ENCODE peak calls at places on chromosomes 13 and 19, in seven cellular contexts. J, G, I, P, A, Y and F are unnamed samples.

GRCh38 chr19:18915639-18916038 is 3.5 kb downstream of the COPE start:
- DNase-seq in J (no peak), G (no peak), I (no peak), P (peak; percentile 51), A (no peak), Y (no peak), F (no peak)

GRCh38 chr13:51339952-51340732 is 651 bp downstream of the SERPINE3 start:
- DNase-seq in J (no peak), G (no peak), I (no peak), P (no peak), A (no peak), Y (no peak), F (no peak)

GRCh38 chr13:101726681-101727080 is 274.2 kb downstream of the ITGBL1 start:
- DNase-seq in J (no peak), G (no peak), I (no peak), P (no peak), A (no peak), Y (no peak), F (no peak)

GRCh38 chr19:45917421-45918091 is 3.0 kb upstream of the NANOS2 start:
- DNase-seq in J (no peak), G (no peak), I (no peak), P (no peak), A (no peak), Y (no peak), F (no peak)

GRCh38 chr13:94058821-94059360 is 420.6 kb downstream of the DCT start:
- DNase-seq in J (no peak), G (no peak), I (no peak), P (no peak), A (no peak), Y (no peak), F (no peak)

GRCh38 chr19:38274734-38275133 is 10.4 kb downstream of the SPINT2 start:
- DNase-seq in J (no peak), G (no peak), I (no peak), P (no peak), A (no peak), Y (no peak), F (no peak)

GRCh38 chr13:113915786-113916329 is 52.0 kb upstream of the GAS6 start:
- DNase-seq in J (no peak), G (no peak), I (no peak), P (no peak), A (peak; percentile 52), Y (no peak), F (no peak)

GRCh38 chr13:91139232-91139631 is 208.3 kb upstream of the MIR17HG start:
- DNase-seq in J (no peak), G (no peak), I (no peak), P (no peak), A (no peak), Y (no peak), F (no peak)

GRCh38 chr13:106507560-106508274 is 27.7 kb downstream of the EFNB2 start:
- DNase-seq in J (peak; percentile 84), G (no peak), I (no peak), P (no peak), A (no peak), Y (no peak), F (no peak)

GRCh38 chr19:57027360-57027759 is 92.4 kb upstream of the USP29 start:
- DNase-seq in J (no peak), G (no peak), I (no peak), P (no peak), A (no peak), Y (no peak), F (no peak)

GRCh38 chr13:52707375-52707774 is 32.2 kb downstream of the CNMD start:
- DNase-seq in J (no peak), G (no peak), I (no peak), P (no peak), A (no peak), Y (no peak), F (no peak)

GRCh38 chr13:66074018-66074615 is 1156.0 kb downstream of the PCDH9 start:
- DNase-seq in J (no peak), G (no peak), I (no peak), P (no peak), A (no peak), Y (no peak), F (no peak)

GRCh38 chr19:18070181-18070580 is 16.6 kb downstream of the IL12RB1 start:
- DNase-seq in J (no peak), G (no peak), I (no peak), P (no peak), A (no peak), Y (no peak), F (no peak)

GRCh38 chr19:8360196-8360595 is 3.8 kb upstream of the ANGPTL4 start:
- DNase-seq in J (no peak), G (no peak), I (no peak), P (no peak), A (no peak), Y (no peak), F (no peak)

GRCh38 chr13:79625517-79625916 is 144.6 kb downstream of the NDFIP2 start:
- DNase-seq in J (no peak), G (no peak), I (no peak), P (no peak), A (no peak), Y (no peak), F (no peak)

GRCh38 chr13:46296465-46296822 is 84.7 kb downstream of the LRRC63 start:
- DNase-seq in J (no peak), G (no peak), I (no peak), P (no peak), A (no peak), Y (no peak), F (no peak)

GRCh38 chr13:20426766-20427448 is 98.8 kb downstream of the CRYL1 start:
- DNase-seq in J (peak; percentile 37), G (no peak), I (no peak), P (no peak), A (no peak), Y (no peak), F (no peak)

GRCh38 chr13:90633849-90634248 is 713.6 kb upstream of the MIR17HG start:
- DNase-seq in J (no peak), G (no peak), I (no peak), P (no peak), A (no peak), Y (no peak), F (no peak)

GRCh38 chr19:3398114-3398899 is 31.9 kb downstream of the NFIC start:
- DNase-seq in J (no peak), G (no peak), I (no peak), P (no peak), A (peak; percentile 89), Y (no peak), F (no peak)

GRCh38 chr19:32138416-32138815 is 207.0 kb upstream of the ZNF507 start:
- DNase-seq in J (no peak), G (no peak), I (no peak), P (no peak), A (no peak), Y (no peak), F (peak; percentile 18)

GRCh38 chr13:71864094-71864980 is 2.7 kb downstream of the DACH1 start:
- DNase-seq in J (no peak), G (no peak), I (peak; percentile 56), P (peak; percentile 5), A (peak; percentile 63), Y (no peak), F (peak; percentile 41)

GRCh38 chr13:109782823-109783411 is 3.5 kb downstream of the IRS2 start:
- DNase-seq in J (no peak), G (no peak), I (no peak), P (no peak), A (no peak), Y (no peak), F (no peak)

GRCh38 chr13:111548301-111548700 is 227.9 kb downstream of the TEX29 start:
- DNase-seq in J (no peak), G (no peak), I (no peak), P (no peak), A (no peak), Y (no peak), F (no peak)

GRCh38 chr19:29672319-29672932 is 7.2 kb downstream of the PLEKHF1 start:
- DNase-seq in J (no peak), G (no peak), I (no peak), P (no peak), A (no peak), Y (no peak), F (no peak)

GRCh38 chr13:33249066-33249465 is 36.5 kb downstream of the STARD13 start:
- DNase-seq in J (no peak), G (no peak), I (no peak), P (no peak), A (no peak), Y (no peak), F (no peak)